ENCODE peak calls at places on chromosomes 3 and 15, in nine cellular contexts. I is heart left ventricle, F is lower leg skin, S is body of pancreas, H is tibial nerve, E is uterus, K is adrenal gland, A is ovary, X is GM12891. O is an unnamed sample.

GRCh38 chr3:133574260-133574881 is 885 bp downstream of the CDV3 start:
- DNase-seq in I (peak), F (peak), S (peak), H (peak), E (peak), K (peak), A (peak), X (peak), O (no peak)

GRCh38 chr3:151538706-151539403 is 78.0 kb upstream of the IGSF10 start:
- DNase-seq in I (no peak), F (no peak), S (peak), H (peak), E (peak), K (no peak), A (peak), X (no peak), O (no peak)

GRCh38 chr3:193040836-193041672 is 123.4 kb upstream of the MB21D2 start:
- DNase-seq in I (no peak), F (no peak), S (no peak), H (no peak), E (no peak), K (no peak), A (no peak), X (peak), O (no peak)

GRCh38 chr15:36888018-36888992 is 212.0 kb downstream of the MEIS2 start:
- DNase-seq in I (no peak), F (no peak), S (peak), H (no peak), E (peak), K (peak), A (no peak), X (no peak), O (no peak)

GRCh38 chr3:106022913-106023312 is 154.1 kb upstream of the CBLB start:
- DNase-seq in I (no peak), F (no peak), S (no peak), H (no peak), E (no peak), K (no peak), A (no peak), X (no peak), O (no peak)

GRCh38 chr3:153658151-153658550 is 463.0 kb upstream of the ARHGEF26 start:
- DNase-seq in I (no peak), F (no peak), S (no peak), H (no peak), E (no peak), K (no peak), A (no peak), X (no peak), O (no peak)

GRCh38 chr15:57969355-57969754 is 96.2 kb downstream of the ALDH1A2 start:
- DNase-seq in I (no peak), F (no peak), S (no peak), H (no peak), E (no peak), K (no peak), A (no peak), X (no peak), O (no peak)

GRCh38 chr15:58271410-58271809 is 133.2 kb downstream of the AQP9 start:
- DNase-seq in I (no peak), F (no peak), S (no peak), H (no peak), E (no peak), K (no peak), A (no peak), X (no peak), O (no peak)

GRCh38 chr3:177147790-177148189 is 49.5 kb downstream of the TBL1XR1 start:
- DNase-seq in I (no peak), F (no peak), S (no peak), H (no peak), E (no peak), K (no peak), A (no peak), X (no peak), O (no peak)

GRCh38 chr3:124439586-124439985 is 290.7 kb upstream of the UMPS start:
- DNase-seq in I (no peak), F (no peak), S (no peak), H (no peak), E (no peak), K (no peak), A (no peak), X (no peak), O (no peak)

GRCh38 chr3:44236485-44236908 is 5.2 kb upstream of the TOPAZ1 start:
- DNase-seq in I (no peak), F (no peak), S (no peak), H (no peak), E (no peak), K (no peak), A (no peak), X (no peak), O (no peak)

GRCh38 chr3:44240061-44240460 is 1.6 kb upstream of the TOPAZ1 start:
- DNase-seq in I (no peak), F (no peak), S (no peak), H (no peak), E (no peak), K (no peak), A (no peak), X (no peak), O (no peak)

GRCh38 chr3:44237665-44238064 is 4.0 kb upstream of the TOPAZ1 start:
- DNase-seq in I (no peak), F (no peak), S (no peak), H (no peak), E (no peak), K (no peak), A (no peak), X (no peak), O (no peak)

GRCh38 chr3:44237161-44237560 is 4.5 kb upstream of the TOPAZ1 start:
- DNase-seq in I (no peak), F (no peak), S (no peak), H (no peak), E (no peak), K (no peak), A (no peak), X (no peak), O (no peak)

GRCh38 chr3:44238889-44239288 is 2.8 kb upstream of the TOPAZ1 start:
- DNase-seq in I (no peak), F (no peak), S (no peak), H (no peak), E (no peak), K (no peak), A (no peak), X (no peak), O (no peak)
- TF ChIP-seq POLR2A in I (no peak), F (no peak), S (no peak), H (no peak), E (no peak), K (no peak), A (no peak), X (no peak), O (no peak)

DNA sequence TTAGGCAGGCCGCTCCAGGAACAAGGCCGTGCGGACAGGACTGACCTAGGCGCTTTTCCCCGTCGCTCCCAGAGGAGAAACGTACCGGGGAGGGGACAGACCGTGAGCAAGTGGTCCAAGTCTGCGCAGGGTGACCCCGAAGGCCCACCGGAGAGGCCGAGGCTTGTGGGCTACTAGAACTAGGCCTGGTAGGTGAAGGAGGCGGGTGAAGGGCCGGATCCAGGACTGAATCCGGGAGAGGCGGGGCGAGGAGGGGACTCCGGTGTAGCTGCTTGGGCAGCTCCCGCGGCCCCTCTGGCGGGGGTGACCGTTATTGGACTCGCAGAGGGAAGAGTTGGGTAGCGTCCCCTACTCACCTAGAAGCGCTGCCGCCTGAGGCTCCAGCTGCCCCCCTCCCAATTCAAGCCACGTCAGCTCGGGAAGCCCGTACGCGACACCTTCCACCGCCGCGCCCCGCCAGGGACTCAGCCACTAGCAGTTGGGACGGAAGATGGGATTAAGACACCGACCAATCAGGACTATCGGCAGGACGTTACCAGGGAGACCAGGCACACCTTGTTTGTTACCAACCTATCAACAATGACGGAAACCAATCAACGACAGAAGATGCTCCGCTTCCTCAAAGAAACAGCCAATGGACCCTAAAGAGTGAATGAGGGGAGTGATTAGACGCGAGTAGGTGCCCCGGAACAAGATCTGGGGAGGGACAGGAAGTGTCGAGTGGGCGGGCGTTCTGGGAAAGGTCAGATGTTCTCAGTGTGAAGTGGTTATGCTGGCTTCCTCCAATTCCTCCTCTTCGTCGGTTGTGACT is at the start of gene GOLGB1:
- DNase-seq in I (peak), F (peak), S (peak), H (peak), E (peak), K (peak), A (peak), X (peak), O (peak)
- TF ChIP-seq POLR2A in I (peak), F (no peak), S (peak), H (peak), E (peak), K (peak), A (peak), X (peak), O (peak)

DNA sequence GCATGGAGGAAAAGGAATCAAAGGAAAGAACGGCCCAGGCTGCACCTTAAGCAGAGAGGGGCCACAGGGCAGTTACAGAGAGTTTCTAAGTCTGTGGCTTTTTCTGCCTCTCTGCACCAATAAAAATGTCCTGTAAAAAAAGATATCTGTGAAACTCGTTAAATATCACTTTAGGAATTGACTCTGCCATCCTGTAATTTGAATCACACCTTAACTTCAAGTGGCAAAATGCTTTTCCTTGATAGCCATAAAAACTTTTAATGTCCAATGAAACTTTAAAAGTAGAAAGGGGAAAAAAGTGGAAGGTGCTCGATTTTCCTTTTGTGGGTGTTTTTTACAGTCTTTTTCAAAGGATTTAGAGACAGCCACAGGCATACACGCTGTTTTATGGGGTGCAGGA is 255.7 kb downstream of the ARRDC4 start:
- DNase-seq in I (no peak), F (no peak), S (no peak), H (no peak), E (no peak), K (no peak), A (no peak), X (no peak), O (no peak)
- TF ChIP-seq POLR2A in I (no peak), F (no peak), S (no peak), H (no peak), E (no peak), K (no peak), A (no peak), X (no peak), O (no peak)

GRCh38 chr3:98741121-98741716 is 21.9 kb upstream of the ST3GAL6 start:
- DNase-seq in I (no peak), F (no peak), S (no peak), H (no peak), E (no peak), K (no peak), A (no peak), X (no peak), O (no peak)
- TF ChIP-seq POLR2A in I (no peak), F (no peak), S (no peak), H (no peak), E (no peak), K (no peak), A (no peak), X (no peak), O (no peak)